ENCODE peak calls at places on chromosomes 5 and 9, in four cellular contexts. S is transverse colon, E is sigmoid colon, U is H1. F is an unnamed sample.

GRCh38 chr5:59380350-59380951 is 513.1 kb downstream of the PDE4D start:
- DNase-seq in E (no peak), S (no peak), U (no peak), F (no peak)

GRCh38 chr5:178849316-178849715 is 10.4 kb upstream of the ZNF354B start:
- DNase-seq in E (no peak), U (no peak), S (no peak), F (no peak)

GRCh38 chr9:81530407-81530810 is 158.9 kb downstream of the TLE1 start:
- DNase-seq in S (peak; percentile 31), U (no peak), E (no peak), F (no peak)

GRCh38 chr5:145854651-145855258 is 18.1 kb downstream of the GRXCR2 start:
- DNase-seq in U (no peak), S (peak; percentile 78), E (no peak), F (no peak)

GRCh38 chr9:110126986-110127864 is 80.7 kb downstream of the C9orf152 start:
- DNase-seq in U (no peak), S (peak; percentile 42), E (peak; percentile 92), F (peak; percentile 33)

GRCh38 chr5:60196382-60197113 is 303.0 kb upstream of the PDE4D start:
- DNase-seq in U (no peak), E (peak; percentile 78), S (no peak), F (no peak)

GRCh38 chr9:126833710-126834345 is 26.6 kb upstream of the ZBTB34 start:
- DNase-seq in E (no peak), U (no peak), S (no peak), F (no peak)

GRCh38 chr9:69877852-69878507 is 57.4 kb downstream of the CFAP95 start:
- DNase-seq in S (no peak), U (no peak), E (no peak), F (no peak)

GRCh38 chr5:151174612-151175101 is 17.1 kb upstream of the ANXA6 start:
- DNase-seq in S (no peak), U (no peak), E (no peak), F (no peak)

GRCh38 chr9:112841261-112841660 is 49.4 kb downstream of the SLC46A2 start:
- DNase-seq in U (no peak), S (no peak), E (no peak), F (no peak)

GRCh38 chr9:74172874-74173273 is 324.3 kb upstream of the RORB start:
- DNase-seq in E (no peak), U (no peak), S (no peak), F (no peak)
- TF ChIP-seq EP300 in E (no peak), U (no peak), S (no peak), F (no peak)

DNA sequence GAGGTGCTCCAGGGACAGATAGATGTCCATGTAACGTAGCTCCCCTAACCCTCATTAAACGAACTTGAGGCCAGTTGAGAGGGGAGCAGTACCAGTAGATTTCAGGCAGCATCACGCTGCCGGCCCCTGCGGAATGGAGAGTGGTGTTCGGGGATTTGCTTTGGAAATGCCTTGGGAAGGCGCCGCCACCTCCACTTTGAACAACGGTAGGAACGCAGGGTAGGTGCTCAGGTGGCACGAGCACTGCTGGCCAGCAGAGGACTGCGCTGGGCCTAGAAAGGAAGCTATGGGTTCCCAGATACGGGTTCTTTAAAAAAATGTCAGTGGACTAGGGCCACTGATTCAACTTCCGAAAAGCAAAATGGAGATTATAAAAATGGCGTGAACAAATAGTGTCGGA is 271.8 kb downstream of the FANCC start:
- DNase-seq in U (no peak), E (no peak), S (no peak), F (peak; percentile 60)
- H3K27ac ChIP-seq in U (no peak overlapping the region), E (peak overlapping the region; percentile 99), S (peak overlapping the region; percentile 89), F (peak overlapping the region; percentile 89)

GRCh38 chr9:119369670-119370366 is 583 bp upstream of the BRINP1 start:
- DNase-seq in U (no peak), E (no peak), S (no peak), F (no peak)

GRCh38 chr9:119370816-119371215 is 1.6 kb upstream of the BRINP1 start:
- DNase-seq in S (peak; percentile 7), E (no peak), U (no peak), F (no peak)

GRCh38 chr9:119366909-119367690 is 2.1 kb downstream of the BRINP1 start:
- DNase-seq in S (no peak), U (no peak), E (no peak), F (no peak)

GRCh38 chr9:119368179-119368578 is 1.1 kb downstream of the BRINP1 start:
- DNase-seq in E (no peak), U (no peak), S (no peak), F (no peak)

DNA sequence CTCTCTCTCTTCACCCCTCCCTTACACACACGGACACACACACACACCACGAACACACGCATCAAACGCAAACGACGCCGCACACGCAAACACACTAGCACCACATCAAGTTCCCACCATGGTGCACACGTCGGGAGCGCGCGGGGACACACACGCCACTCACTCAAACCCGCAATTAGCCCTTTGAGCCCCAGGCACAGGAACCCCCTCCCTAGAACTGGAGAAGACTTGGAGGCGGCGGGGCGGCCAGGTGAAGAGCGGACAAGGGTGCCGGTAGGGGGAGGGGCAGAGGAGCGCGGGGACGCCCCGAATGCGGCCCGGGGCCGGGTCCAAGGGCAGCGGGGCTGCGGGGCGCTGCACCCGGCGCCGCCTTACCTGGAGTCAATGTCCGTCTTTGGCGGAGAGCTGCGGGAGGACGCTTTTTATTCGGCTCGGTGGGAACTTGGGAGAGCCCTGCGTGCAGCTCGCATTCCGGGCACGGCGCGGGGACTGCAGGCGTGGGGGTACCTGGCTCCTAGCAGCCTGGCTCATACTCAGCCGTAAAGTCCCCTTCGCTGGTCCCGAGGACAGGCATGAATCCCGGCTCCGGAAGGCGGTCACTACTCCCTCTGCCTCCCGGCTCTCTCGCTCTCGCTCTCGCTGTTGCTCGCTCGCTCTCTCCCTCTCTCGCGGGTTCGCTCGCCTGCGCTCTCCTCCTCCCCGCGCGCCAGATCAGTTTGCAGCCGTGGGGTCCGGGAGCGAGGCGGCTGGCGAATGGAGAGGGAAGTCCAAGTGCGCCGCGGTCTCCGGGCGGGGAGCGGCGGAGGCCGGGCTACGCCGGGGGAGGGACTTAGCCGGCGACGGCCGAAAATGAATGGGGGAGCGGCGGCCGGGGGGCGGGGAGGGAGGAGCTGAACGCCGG is at the start of gene BRINP1:
- DNase-seq in S (no peak), E (no peak), U (peak; percentile 49), F (no peak)
- TF ChIP-seq POLR2AphosphoS5 in S (no peak), E (no peak), U (no peak), F (no peak)

GRCh38 chr9:133347985-133348762 is at the start of the genes MED22 and RPL7A:
- DNase-seq in U (peak; percentile 77), E (peak; percentile 97), S (peak; percentile 95), F (peak; percentile 94)
- TF ChIP-seq EP300 in U (no peak), E (no peak), S (no peak), F (no peak)

GRCh38 chr5:135372654-135373381 is 26.2 kb downstream of the MACROH2A1 start:
- DNase-seq in S (no peak), E (no peak), U (no peak), F (no peak)
- H3K27ac ChIP-seq in S (no peak overlapping the region), E (no peak overlapping the region), U (no peak overlapping the region), F (peak overlapping the region; percentile 24)

GRCh38 chr9:5628183-5628529 is 751 bp upstream of the RIC1 start:
- DNase-seq in S (no peak), E (no peak), U (no peak), F (no peak)

GRCh38 chr9:5624655-5625054 is 4.3 kb upstream of the RIC1 start:
- DNase-seq in U (no peak), S (no peak), E (no peak), F (no peak)

GRCh38 chr9:5625916-5626315 is 3.0 kb upstream of the RIC1 start:
- DNase-seq in S (no peak), E (no peak), U (no peak), F (no peak)

GRCh38 chr9:5628530-5629311 is at the start of gene RIC1:
- DNase-seq in U (peak; percentile 67), S (peak; percentile 94), E (peak; percentile 97), F (peak; percentile 91)

DNA sequence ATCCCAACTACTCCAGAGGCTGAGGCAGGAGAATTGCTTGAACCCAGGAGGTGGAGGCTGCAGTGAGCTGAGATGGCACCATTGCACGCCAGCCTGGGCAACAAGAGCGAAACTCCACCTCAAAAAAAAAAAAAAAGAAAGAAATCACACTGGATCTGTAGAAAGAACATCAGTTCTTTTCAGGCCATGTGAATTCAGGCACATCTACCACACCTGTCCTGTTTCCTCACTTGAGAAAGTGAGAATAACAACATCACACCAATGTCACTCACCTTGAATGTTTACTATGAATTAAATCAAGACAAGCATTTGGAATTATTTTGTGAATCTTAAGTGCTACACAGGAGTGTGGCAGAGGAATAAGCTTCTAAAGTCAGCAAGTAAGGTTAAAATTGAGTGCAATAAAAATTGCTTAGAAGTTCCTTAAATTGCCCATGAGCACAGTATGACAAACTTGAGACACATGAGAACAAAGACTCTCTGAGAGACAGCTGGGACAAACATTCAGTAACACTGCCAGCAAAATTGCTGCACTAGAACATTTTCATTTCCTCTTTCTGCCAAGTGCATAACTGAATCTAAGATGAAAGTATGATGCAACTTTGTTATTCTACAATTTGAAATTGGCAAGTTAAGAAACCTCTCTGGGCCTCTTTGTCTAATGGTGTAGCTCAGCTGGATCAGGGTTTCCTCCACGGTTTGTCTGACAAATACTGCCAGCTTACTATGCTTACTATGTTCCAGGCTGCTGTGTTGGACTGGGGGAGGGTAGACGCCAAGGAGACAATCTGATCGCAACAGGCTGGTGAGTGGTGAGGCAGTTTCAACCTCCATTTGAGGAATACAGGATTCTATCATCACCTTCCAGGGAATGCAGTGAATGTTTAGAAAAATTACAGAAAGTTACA is 1.9 kb upstream of the RIC1 start:
- DNase-seq in U (no peak), S (peak; percentile 28), E (no peak), F (no peak)
- TF ChIP-seq POLR2AphosphoS5 in U (no peak), S (peak; percentile 66), E (peak; percentile 40), F (peak; percentile 67)

DNA sequence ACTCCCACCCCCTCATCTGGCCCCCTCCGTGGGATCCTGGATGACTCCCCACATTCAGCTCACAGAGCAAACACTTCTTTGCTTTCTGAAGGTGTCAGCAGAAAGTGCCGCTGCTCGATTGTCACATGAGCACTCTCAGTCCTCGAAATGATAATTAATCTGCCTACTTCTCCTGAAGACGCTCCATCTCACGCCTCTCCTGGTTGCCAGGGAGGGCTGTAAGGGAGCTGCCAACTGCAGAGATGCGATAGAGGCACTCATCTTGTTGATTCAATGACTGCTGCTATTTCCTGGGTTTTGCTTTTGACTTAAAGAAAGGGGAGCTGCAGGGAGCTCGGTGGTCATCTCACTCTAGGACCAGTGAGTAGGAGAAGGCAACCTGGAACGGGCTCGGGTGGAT is 206.5 kb downstream of the DAB2IP start:
- DNase-seq in E (no peak), U (no peak), S (no peak), F (no peak)
- TF ChIP-seq EP300 in E (no peak), U (no peak), S (no peak), F (no peak)

F was measured in stomach.